ENCODE peak calls at places on chromosomes 11 and 22, in nine cellular contexts. A is NCI-H1105 treated with DMSO at 0.1 percent for 48 hours; O is AG09309; X is T-helper 2 cell; Q is stimulated activated CD8-positive, alpha-beta memory T cell treated with anti-CD3 and anti-CD28 coated beads, Interleukin-2, amount 100 ng/mL, for 48 hours; N is cardiac fibroblast; J is mucosa of gallbladder; H is fibroblast of the aortic adventitia; Z is chondrocyte. U is an unnamed sample.

GRCh38 chr11:122167100-122167499 is 51.1 kb upstream of the BLID start:
- DNase-seq in A (no peak), O (peak; percentile 62), X (no peak), Q (no peak), N (peak; percentile 92), J (no peak), H (peak; percentile 75), Z (no peak), U (peak; percentile 34)

GRCh38 chr22:30930228-30930627 is 38.3 kb downstream of the MORC2 start:
- DNase-seq in A (no peak), O (no peak), X (no peak), Q (no peak), N (no peak), J (no peak), H (no peak), Z (no peak), U (no peak)

GRCh38 chr11:128412847-128413791 is 174.2 kb downstream of the ETS1 start:
- DNase-seq in A (no peak), O (no peak), X (peak; percentile 67), Q (no peak), N (peak; percentile 48), J (no peak), H (no peak), Z (no peak), U (no peak)

GRCh38 chr22:20629401-20629800 is 122.0 kb downstream of the MED15 start:
- DNase-seq in A (no peak), O (no peak), X (no peak), Q (no peak), N (no peak), J (no peak), H (no peak), Z (no peak), U (no peak)

GRCh38 chr11:68813778-68814177 is 27.9 kb downstream of the CPT1A start:
- DNase-seq in A (no peak), O (no peak), X (no peak), Q (no peak), N (no peak), J (no peak), H (no peak), Z (no peak), U (no peak)

GRCh38 chr11:116130122-116130521 is 625.9 kb upstream of the CADM1 start:
- DNase-seq in A (no peak), O (no peak), X (no peak), Q (no peak), N (no peak), J (no peak), H (no peak), Z (no peak), U (no peak)

GRCh38 chr11:12189543-12190235 is 79.3 kb downstream of the MICAL2 start:
- DNase-seq in A (peak; percentile 93), O (no peak), X (peak; percentile 92), Q (no peak), N (no peak), J (no peak), H (no peak), Z (no peak), U (no peak)

GRCh38 chr22:40023226-40023925 is 28.6 kb downstream of the FAM83F start:
- DNase-seq in A (peak; percentile 45), O (no peak), X (no peak), Q (no peak), N (no peak), J (no peak), H (no peak), Z (no peak), U (no peak)

GRCh38 chr11:47295385-47295784 is 25.5 kb downstream of the MADD start:
- DNase-seq in A (no peak), O (no peak), X (no peak), Q (no peak), N (no peak), J (no peak), H (no peak), Z (no peak), U (no peak)

GRCh38 chr11:118907051-118907748 is 18.5 kb downstream of the BCL9L start:
- DNase-seq in A (peak; percentile 87), O (no peak), X (peak; percentile 78), Q (no peak), N (peak; percentile 80), J (peak; percentile 87), H (peak; percentile 76), Z (peak; percentile 92), U (peak; percentile 84)

GRCh38 chr11:76329084-76329648 is 51.8 kb downstream of the THAP12 start:
- DNase-seq in A (no peak), O (no peak), X (no peak), Q (no peak), N (peak; percentile 14), J (no peak), H (no peak), Z (peak; percentile 37), U (no peak)

GRCh38 chr11:10522921-10523320 is 18.1 kb downstream of the RNF141 start:
- DNase-seq in A (no peak), O (no peak), X (peak; percentile 42), Q (no peak), N (no peak), J (no peak), H (peak; percentile 13), Z (no peak), U (no peak)

GRCh38 chr11:36581536-36581935 is 12.8 kb upstream of the IFTAP start:
- DNase-seq in A (no peak), O (no peak), X (no peak), Q (no peak), N (no peak), J (no peak), H (no peak), Z (no peak), U (no peak)

GRCh38 chr11:78217650-78218541 is 29.2 kb downstream of the USP35 start:
- DNase-seq in A (no peak), O (no peak), X (no peak), Q (no peak), N (no peak), J (no peak), H (no peak), Z (no peak), U (no peak)

GRCh38 chr11:121321614-121322243 is 29.2 kb downstream of the SC5D start:
- DNase-seq in A (peak; percentile 62), O (no peak), X (peak; percentile 71), Q (no peak), N (peak; percentile 39), J (peak; percentile 48), H (peak; percentile 35), Z (no peak), U (peak; percentile 56)

GRCh38 chr11:8603696-8604077 is 9.7 kb upstream of the STK33 start:
- DNase-seq in A (no peak), O (no peak), X (no peak), Q (no peak), N (no peak), J (no peak), H (no peak), Z (no peak), U (no peak)

GRCh38 chr11:10413268-10413667 is 41.8 kb upstream of the AMPD3 start:
- DNase-seq in A (no peak), O (no peak), X (peak; percentile 70), Q (no peak), N (peak; percentile 48), J (no peak), H (no peak), Z (no peak), U (no peak)

GRCh38 chr11:76672431-76673163 is 2.0 kb upstream of the LRRC32 start:
- DNase-seq in A (no peak), O (no peak), X (peak; percentile 70), Q (peak; percentile 47), N (no peak), J (no peak), H (no peak), Z (no peak), U (no peak)

GRCh38 chr11:104254347-104254746 is 90.4 kb upstream of the PDGFD start:
- DNase-seq in A (no peak), O (no peak), X (peak; percentile 33), Q (no peak), N (peak; percentile 44), J (no peak), H (peak; percentile 19), Z (no peak), U (peak; percentile 3)

GRCh38 chr22:37061611-37062365 is 10.2 kb downstream of the KCTD17 start:
- DNase-seq in A (no peak), O (no peak), X (no peak), Q (no peak), N (no peak), J (no peak), H (no peak), Z (no peak), U (no peak)

GRCh38 chr22:41966607-41967240 is 2.5 kb upstream of the SEPTIN3 start:
- DNase-seq in A (peak; percentile 5), O (peak; percentile 86), X (peak; percentile 79), Q (no peak), N (peak; percentile 95), J (peak; percentile 70), H (peak; percentile 86), Z (no peak), U (peak; percentile 88)

GRCh38 chr11:47524200-47524874 is 28.6 kb downstream of the CELF1 start:
- DNase-seq in A (no peak), O (no peak), X (peak; percentile 43), Q (no peak), N (peak; percentile 28), J (peak; percentile 27), H (no peak), Z (no peak), U (no peak)

GRCh38 chr11:70861534-70861933 is 390.8 kb downstream of the SHANK2 start:
- DNase-seq in A (peak; percentile 16), O (no peak), X (no peak), Q (no peak), N (no peak), J (no peak), H (no peak), Z (no peak), U (no peak)

GRCh38 chr11:46537121-46537520 is 56.7 kb downstream of the AMBRA1 start:
- DNase-seq in A (no peak), O (no peak), X (no peak), Q (no peak), N (peak; percentile 28), J (no peak), H (peak; percentile 24), Z (no peak), U (no peak)

GRCh38 chr22:39212721-39213376 is 31.9 kb downstream of the PDGFB start:
- DNase-seq in A (no peak), O (no peak), X (no peak), Q (no peak), N (peak; percentile 64), J (no peak), H (peak; percentile 50), Z (peak; percentile 36), U (no peak)

GRCh38 chr11:22711880-22712279 is 45.5 kb downstream of the GAS2 start:
- DNase-seq in A (no peak), O (no peak), X (no peak), Q (no peak), N (peak; percentile 1), J (no peak), H (no peak), Z (no peak), U (no peak)

U was measured in GM03348.